ENCODE peak calls at places on chromosome 17, in ten cellular contexts. A, M, B, G, J, W, Z, T, L and N are unnamed samples.
A peak's percentile ranks its signal among the peaks of the same experiment; 100 is the strongest.

GRCh38 chr17:82699551-82699950 is 1.1 kb upstream of the RAB40B start:
- DNase-seq in A (no peak), M (no peak), B (no peak), G (no peak), J (no peak), W (no peak), Z (no peak), T (no peak), L (no peak), N (no peak)

GRCh38 chr17:47872019-47872650 is 21.2 kb upstream of the SP6 start:
- DNase-seq in A (no peak), M (no peak), B (no peak), G (no peak), J (no peak), W (no peak), Z (no peak), T (no peak), L (peak; percentile 42), N (no peak)

GRCh38 chr17:2542456-2542855 is 30.8 kb upstream of the METTL16 start:
- DNase-seq in A (no peak), M (no peak), B (no peak), G (no peak), J (no peak), W (no peak), Z (no peak), T (no peak), L (no peak), N (no peak)

GRCh38 chr17:35998018-35998545 is 3.3 kb downstream of the CCL15 start:
- DNase-seq in A (no peak), M (no peak), B (no peak), G (no peak), J (no peak), W (no peak), Z (no peak), T (no peak), L (no peak), N (no peak)

GRCh38 chr17:14459955-14460354 is 159.1 kb downstream of the HS3ST3B1 start:
- DNase-seq in A (no peak), M (no peak), B (no peak), G (no peak), J (no peak), W (no peak), Z (no peak), T (no peak), L (no peak), N (no peak)

GRCh38 chr17:61208301-61209098 is 191.1 kb upstream of the TBX2 start:
- DNase-seq in A (no peak), M (no peak), B (peak; percentile 67), G (no peak), J (no peak), W (no peak), Z (peak; percentile 74), T (peak; percentile 26), L (no peak), N (no peak)

GRCh38 chr17:62637809-62638208 is 10.3 kb downstream of the MRC2 start:
- DNase-seq in A (no peak), M (no peak), B (no peak), G (peak; percentile 36), J (no peak), W (no peak), Z (no peak), T (no peak), L (no peak), N (peak; percentile 13)

GRCh38 chr17:5819396-5819795 is 235.1 kb upstream of the NLRP1 start:
- DNase-seq in A (no peak), M (no peak), B (no peak), G (no peak), J (no peak), W (no peak), Z (peak; percentile 13), T (no peak), L (no peak), N (no peak)

GRCh38 chr17:80753946-80754345 is 209.3 kb downstream of the RPTOR start:
- DNase-seq in A (no peak), M (no peak), B (no peak), G (peak; percentile 47), J (no peak), W (no peak), Z (no peak), T (no peak), L (no peak), N (no peak)

GRCh38 chr17:80751460-80752368 is 207.1 kb downstream of the RPTOR start:
- DNase-seq in A (peak; percentile 46), M (no peak), B (peak; percentile 59), G (peak; percentile 89), J (no peak), W (no peak), Z (peak; percentile 89), T (no peak), L (peak; percentile 18), N (no peak)

GRCh38 chr17:80750263-80750662 is 205.6 kb downstream of the RPTOR start:
- DNase-seq in A (no peak), M (no peak), B (no peak), G (peak; percentile 52), J (no peak), W (no peak), Z (no peak), T (no peak), L (no peak), N (no peak)

GRCh38 chr17:80751070-80751459 is 206.4 kb downstream of the RPTOR start:
- DNase-seq in A (no peak), M (no peak), B (no peak), G (peak; percentile 79), J (peak; percentile 59), W (no peak), Z (no peak), T (no peak), L (no peak), N (peak; percentile 43)

GRCh38 chr17:80752369-80752705 is 207.7 kb downstream of the RPTOR start:
- DNase-seq in A (no peak), M (no peak), B (no peak), G (peak; percentile 67), J (no peak), W (no peak), Z (no peak), T (no peak), L (no peak), N (no peak)
- H3K27ac ChIP-seq in A (no peak overlapping the region), M (no peak overlapping the region), B (peak overlapping the region; percentile 21), G (no peak overlapping the region), J (peak overlapping the region; percentile 97), W (no peak overlapping the region), Z (peak overlapping the region; percentile 70), T (peak overlapping the region; percentile 33), L (no peak overlapping the region), N (no peak overlapping the region)

DNA sequence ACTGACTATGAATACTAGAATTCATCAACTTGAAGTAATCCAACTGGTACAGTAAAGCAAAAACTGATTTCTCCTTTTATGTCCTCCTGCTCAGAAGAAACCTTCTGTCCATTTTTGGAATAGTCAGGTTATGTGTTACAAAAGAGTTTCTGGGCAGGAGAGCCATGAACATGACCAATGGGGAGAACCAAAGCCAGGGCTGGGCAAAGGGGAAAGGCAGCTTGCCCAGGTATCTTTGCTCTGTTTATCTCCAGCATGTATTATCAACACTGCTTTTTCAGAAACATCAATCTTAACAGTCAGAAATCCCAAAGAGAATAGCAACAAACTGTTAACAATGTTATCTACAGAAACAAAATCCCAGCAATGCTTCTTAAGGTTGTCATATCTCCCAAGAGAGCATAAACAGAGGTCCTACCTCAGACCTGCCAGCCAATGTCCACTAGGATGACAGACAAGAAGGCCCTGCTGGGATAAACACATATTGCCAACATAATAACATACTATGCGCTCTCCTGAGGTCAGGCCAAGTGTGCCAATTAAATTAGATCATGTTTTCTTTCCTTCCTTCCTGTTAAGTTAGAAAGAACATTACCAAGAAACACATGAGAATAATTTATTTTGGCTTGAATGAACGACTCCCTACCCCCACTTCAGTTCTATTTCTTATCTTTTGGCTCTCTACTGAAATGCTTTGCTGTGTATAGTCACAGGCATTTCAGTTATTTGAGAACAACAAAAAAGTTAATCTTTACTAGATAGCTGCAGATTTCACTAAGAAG is 28.0 kb downstream of the BLMH start:
- DNase-seq in A (peak; percentile 79), M (peak; percentile 23), B (no peak), G (no peak), J (no peak), W (no peak), Z (no peak), T (no peak), L (no peak), N (no peak)
- H3K27ac ChIP-seq in A (peak overlapping the region; percentile 50), M (peak overlapping the region; percentile 59), B (no peak overlapping the region), G (no peak overlapping the region), J (no peak overlapping the region), W (no peak overlapping the region), Z (peak overlapping the region; percentile 93), T (peak overlapping the region; percentile 8), L (no peak overlapping the region), N (peak overlapping the region; percentile 86)

GRCh38 chr17:17057057-17057551 is 14.8 kb downstream of the MPRIP start:
- DNase-seq in A (no peak), M (no peak), B (peak; percentile 51), G (peak; percentile 43), J (no peak), W (no peak), Z (no peak), T (no peak), L (no peak), N (no peak)

GRCh38 chr17:17054636-17055035 is 12.4 kb downstream of the MPRIP start:
- DNase-seq in A (no peak), M (no peak), B (no peak), G (peak; percentile 34), J (no peak), W (no peak), Z (no peak), T (no peak), L (no peak), N (no peak)

GRCh38 chr17:17055286-17056166 is 13.3 kb downstream of the MPRIP start:
- DNase-seq in A (no peak), M (no peak), B (no peak), G (peak; percentile 64), J (no peak), W (no peak), Z (no peak), T (no peak), L (peak; percentile 35), N (no peak)

GRCh38 chr17:17058304-17058703 is 16.0 kb downstream of the MPRIP start:
- DNase-seq in A (no peak), M (no peak), B (no peak), G (peak; percentile 27), J (no peak), W (no peak), Z (no peak), T (no peak), L (no peak), N (no peak)

GRCh38 chr17:17056167-17056562 is 13.9 kb downstream of the MPRIP start:
- DNase-seq in A (no peak), M (no peak), B (no peak), G (peak; percentile 63), J (no peak), W (no peak), Z (no peak), T (no peak), L (no peak), N (no peak)
- H3K27ac ChIP-seq in A (no peak overlapping the region), M (no peak overlapping the region), B (no peak overlapping the region), G (peak overlapping the region; percentile 36), J (peak overlapping the region; percentile 26), W (no peak overlapping the region), Z (no peak overlapping the region), T (no peak overlapping the region), L (peak overlapping the region; percentile 19), N (peak overlapping the region; percentile 83)

DNA sequence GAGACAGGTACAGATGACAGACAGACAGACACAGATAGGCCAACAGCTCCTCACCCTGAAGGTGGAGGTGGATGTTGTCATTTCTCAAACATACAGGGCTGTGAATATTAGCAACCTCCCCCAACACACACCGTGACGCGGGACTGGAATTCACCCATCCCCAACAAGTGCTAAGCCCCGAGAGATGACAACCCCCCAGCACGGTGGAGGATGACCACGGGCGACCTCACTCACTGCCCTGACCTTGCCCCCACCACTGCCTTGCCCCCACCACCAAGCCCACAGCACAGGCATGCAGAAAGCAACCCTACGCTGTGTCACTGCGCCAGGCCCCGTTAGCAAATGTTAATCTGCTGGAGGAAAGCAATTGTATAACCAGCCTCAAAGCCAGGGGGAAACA is 4.9 kb upstream of the KRT17 start:
- DNase-seq in A (no peak), M (no peak), B (no peak), G (no peak), J (no peak), W (no peak), Z (no peak), T (no peak), L (no peak), N (peak; percentile 12)
- H3K27ac ChIP-seq in A (no peak overlapping the region), M (no peak overlapping the region), B (no peak overlapping the region), G (no peak overlapping the region), J (no peak overlapping the region), W (no peak overlapping the region), Z (no peak overlapping the region), T (no peak overlapping the region), L (peak overlapping the region; percentile 64), N (no peak overlapping the region)